ENCODE peak calls at places on chromosome 4, in ten cellular contexts. U is nephron progenitor cell; R is GM03348; Q is aorta; V is GM12865; O is stimulated activated CD8-positive, alpha-beta memory T cell treated with anti-CD3 and anti-CD28 coated beads, Interleukin-15, amount 100 ng/mL, for 24 hours; M is left colon; C is activated naive CD8-positive, alpha-beta T cell treated with anti-CD3 and anti-CD28 coated beads for 36 hours; E is progenitor cell of endocrine pancreas; K is WTC11. H is an unnamed sample.

GRCh38 chr4:8368998-8369397 is 71.5 kb downstream of the ACOX3 start:
- DNase-seq in U (no peak), R (no peak), Q (peak; percentile 52), V (no peak), O (no peak), M (no peak), C (no peak), E (no peak), K (no peak), H (no peak)

GRCh38 chr4:70936200-70936787 is 34.1 kb downstream of the MOB1B start:
- DNase-seq in U (no peak), R (no peak), Q (no peak), V (peak; percentile 21), O (no peak), M (no peak), C (no peak), E (no peak), K (no peak), H (no peak)

GRCh38 chr4:168551945-168552695 is 55.3 kb downstream of the PALLD start:
- DNase-seq in U (no peak), R (no peak), Q (no peak), V (no peak), O (no peak), M (no peak), C (no peak), E (no peak), K (no peak), H (no peak)

GRCh38 chr4:31045724-31046318 is 325.7 kb downstream of the PCDH7 start:
- DNase-seq in U (peak; percentile 3), R (peak; percentile 13), Q (no peak), V (peak; percentile 4), O (no peak), M (no peak), C (no peak), E (no peak), K (peak; percentile 15), H (no peak)

GRCh38 chr4:66769436-66769835 is 775.9 kb downstream of the CENPC start:
- DNase-seq in U (no peak), R (no peak), Q (no peak), V (no peak), O (no peak), M (no peak), C (no peak), E (no peak), K (no peak), H (no peak)

GRCh38 chr4:145154573-145154972 is 25.8 kb downstream of the OTUD4 start:
- DNase-seq in U (peak; percentile 4), R (peak; percentile 21), Q (no peak), V (peak; percentile 65), O (no peak), M (no peak), C (no peak), E (no peak), K (no peak), H (no peak)

GRCh38 chr4:147928400-147928799 is 196.5 kb downstream of the ARHGAP10 start:
- DNase-seq in U (no peak), R (no peak), Q (no peak), V (no peak), O (no peak), M (no peak), C (no peak), E (no peak), K (no peak), H (no peak)

GRCh38 chr4:60133414-60133813 is 1066.7 kb upstream of the ADGRL3 start:
- DNase-seq in U (no peak), R (no peak), Q (no peak), V (no peak), O (no peak), M (no peak), C (no peak), E (no peak), K (no peak), H (no peak)

GRCh38 chr4:88792268-88792781 is 94.7 kb upstream of the NAP1L5 start:
- DNase-seq in U (no peak), R (peak; percentile 58), Q (no peak), V (peak; percentile 32), O (no peak), M (no peak), C (no peak), E (no peak), K (no peak), H (no peak)

GRCh38 chr4:101191302-101192098 is 155.8 kb downstream of the PPP3CA start:
- DNase-seq in U (no peak), R (peak; percentile 52), Q (peak; percentile 85), V (no peak), O (no peak), M (peak; percentile 64), C (no peak), E (no peak), K (peak; percentile 28), H (no peak)

GRCh38 chr4:177964061-177964460 is 521.8 kb upstream of the AGA start:
- DNase-seq in U (no peak), R (no peak), Q (no peak), V (no peak), O (no peak), M (no peak), C (no peak), E (no peak), K (no peak), H (no peak)

GRCh38 chr4:2817136-2817535 is 24.3 kb downstream of the SH3BP2 start:
- DNase-seq in U (no peak), R (no peak), Q (no peak), V (no peak), O (no peak), M (no peak), C (no peak), E (no peak), K (no peak), H (no peak)

GRCh38 chr4:186927624-186928023 is 204.0 kb upstream of the FAT1 start:
- DNase-seq in U (no peak), R (no peak), Q (no peak), V (no peak), O (no peak), M (no peak), C (no peak), E (no peak), K (no peak), H (no peak)

GRCh38 chr4:52551487-52551886 is 107.6 kb downstream of the USP46 start:
- DNase-seq in U (no peak), R (no peak), Q (no peak), V (no peak), O (no peak), M (no peak), C (no peak), E (no peak), K (no peak), H (no peak)

GRCh38 chr4:83358410-83358809 is 23.8 kb upstream of the HPSE start:
- DNase-seq in U (no peak), R (peak; percentile 73), Q (no peak), V (no peak), O (no peak), M (no peak), C (no peak), E (no peak), K (no peak), H (no peak)

GRCh38 chr4:151676301-151676700 is 84.5 kb downstream of the GATB start:
- DNase-seq in U (no peak), R (peak; percentile 78), Q (no peak), V (no peak), O (no peak), M (no peak), C (no peak), E (no peak), K (no peak), H (no peak)

GRCh38 chr4:156330436-156331031 is 376.9 kb upstream of the CTSO start:
- DNase-seq in U (no peak), R (no peak), Q (no peak), V (no peak), O (no peak), M (peak; percentile 26), C (no peak), E (no peak), K (no peak), H (no peak)

GRCh38 chr4:65437102-65437501 is 233.2 kb downstream of the EPHA5 start:
- DNase-seq in U (no peak), R (no peak), Q (no peak), V (no peak), O (no peak), M (no peak), C (no peak), E (no peak), K (no peak), H (no peak)

GRCh38 chr4:170420255-170420693 is 330.5 kb upstream of the AADAT start:
- DNase-seq in U (no peak), R (peak; percentile 13), Q (no peak), V (peak; percentile 64), O (no peak), M (no peak), C (no peak), E (no peak), K (no peak), H (no peak)

GRCh38 chr4:3614731-3614980 is 82.4 kb upstream of the LRPAP1 start:
- DNase-seq in U (no peak), R (no peak), Q (peak; percentile 51), V (no peak), O (no peak), M (no peak), C (no peak), E (no peak), K (no peak), H (no peak)

GRCh38 chr4:175953960-175954521 is 111.6 kb upstream of the WDR17 start:
- DNase-seq in U (no peak), R (no peak), Q (no peak), V (peak; percentile 51), O (no peak), M (no peak), C (no peak), E (no peak), K (no peak), H (no peak)

H was measured in activated T-cell treated with anti-CD3 and anti-CD28 coated beads for 1 hour.